ENCODE peak calls at places on chromosomes 2 and 18, in nine cellular contexts. Y, I, C, M, D, F, R, U and Q are unnamed samples.

GRCh38 chr2:216665717-216666116 is 29.6 kb downstream of the IGFBP5 start:
- DNase-seq in M (no peak), U (peak), I (no peak), D (no peak), F (peak), C (peak), R (no peak), Y (no peak), Q (peak)

GRCh38 chr18:74541703-74542555 is 7.6 kb downstream of the CNDP1 start:
- DNase-seq in D (no peak), F (peak), C (no peak), M (no peak), R (no peak), U (no peak), Y (no peak), I (no peak), Q (peak)

GRCh38 chr2:238560234-238560633 is 133.5 kb downstream of the ASB1 start:
- DNase-seq in R (no peak), F (no peak), I (no peak), D (no peak), M (no peak), C (no peak), Y (no peak), U (no peak), Q (no peak)

GRCh38 chr2:217857624-217858506 is 144.9 kb downstream of the TNS1 start:
- DNase-seq in Y (peak), F (no peak), D (no peak), R (no peak), M (no peak), U (no peak), I (no peak), C (no peak), Q (no peak)

GRCh38 chr2:45180033-45180746 is 170.9 kb upstream of the SIX2 start:
- DNase-seq in R (no peak), D (peak), U (no peak), F (no peak), M (no peak), C (no peak), I (no peak), Y (no peak), Q (no peak)

GRCh38 chr2:21041943-21042707 is 1.7 kb downstream of the APOB start:
- DNase-seq in I (no peak), R (no peak), D (peak), C (no peak), Y (no peak), U (no peak), M (no peak), F (peak), Q (no peak)

GRCh38 chr18:25102657-25103056 is 249.3 kb downstream of the ZNF521 start:
- DNase-seq in I (no peak), C (no peak), Y (no peak), F (no peak), D (no peak), R (no peak), M (no peak), U (no peak), Q (no peak)

GRCh38 chr2:98771771-98772521 is 41.0 kb upstream of the MGAT4A start:
- DNase-seq in Y (no peak), R (no peak), F (peak), I (no peak), C (no peak), D (peak), M (no peak), U (no peak), Q (no peak)

GRCh38 chr18:48227206-48227605 is 182.0 kb downstream of the ZBTB7C start:
- DNase-seq in U (no peak), M (no peak), C (no peak), I (no peak), D (no peak), R (no peak), F (peak), Y (no peak), Q (peak)
- TF ChIP-seq CTCF in U (no peak), M (no peak), C (no peak), I (no peak), D (no peak), R (no peak), F (no peak), Y (no peak), Q (no peak)

DNA sequence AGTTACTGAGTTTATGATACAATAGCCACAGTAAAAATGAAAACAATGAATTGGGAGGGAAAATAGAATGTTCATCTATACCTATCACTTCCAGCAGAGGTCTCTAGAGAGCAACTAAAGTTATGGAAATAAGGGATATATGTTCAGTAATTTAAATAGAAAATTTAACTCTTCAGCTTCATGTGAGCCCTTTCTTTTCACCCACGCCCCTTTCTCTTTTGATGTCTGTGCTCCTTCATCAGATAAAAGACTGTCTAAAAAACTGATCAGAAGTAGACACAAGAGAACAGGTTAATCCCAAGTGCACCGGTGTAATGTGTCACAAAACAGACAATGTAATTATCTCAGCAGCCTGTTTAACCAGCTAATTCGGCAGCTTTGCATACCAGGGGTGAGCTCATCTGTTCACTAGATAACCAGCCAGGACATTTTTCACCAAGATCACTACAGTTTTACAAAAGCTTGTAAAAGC is 238.5 kb upstream of the ERBB4 start:
- DNase-seq in F (peak), D (peak), R (no peak), M (no peak), C (no peak), I (no peak), U (no peak), Y (no peak), Q (peak)
- TF ChIP-seq CTCF in F (peak), D (peak), R (peak), M (no peak), C (no peak), I (peak), U (peak), Y (peak), Q (peak)

GRCh38 chr18:72086421-72086820 is 457.7 kb downstream of the CBLN2 start:
- DNase-seq in F (peak), I (no peak), M (no peak), R (no peak), C (no peak), D (peak), U (no peak), Y (no peak), Q (peak)
- TF ChIP-seq CTCF in F (peak), I (peak), M (no peak), R (no peak), C (peak), D (peak), U (peak), Y (no peak), Q (peak)

DNA sequence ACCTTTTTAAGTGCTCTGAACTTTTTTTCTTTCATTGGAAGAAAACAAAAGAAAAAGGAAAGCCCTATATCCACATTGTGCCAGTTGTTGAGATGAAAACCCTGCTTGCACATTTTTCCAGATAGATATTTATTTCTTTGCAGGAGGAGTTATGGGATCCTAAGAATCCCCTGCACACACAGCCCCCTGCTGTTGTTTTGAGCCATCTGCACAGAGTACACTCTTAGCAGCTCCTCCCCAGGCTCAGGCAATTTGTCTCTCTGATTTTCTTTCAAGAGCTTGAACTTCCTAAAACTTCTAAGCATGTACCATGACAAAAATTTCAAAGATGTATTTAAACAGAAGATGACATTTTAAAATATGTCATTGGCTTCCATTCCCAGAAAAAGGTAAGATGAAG is 436.9 kb downstream of the METTL4 start:
- DNase-seq in M (no peak), D (no peak), F (no peak), Y (no peak), R (no peak), I (no peak), U (no peak), C (no peak), Q (no peak)
- TF ChIP-seq CTCF in M (no peak), D (no peak), F (no peak), Y (no peak), R (no peak), I (no peak), U (no peak), C (no peak), Q (no peak)

GRCh38 chr2:119819846-119820245 is 60.1 kb downstream of the PTPN4 start:
- DNase-seq in F (no peak), Y (no peak), R (no peak), C (no peak), I (no peak), M (no peak), D (no peak), U (no peak), Q (no peak)
- TF ChIP-seq CTCF in F (no peak), Y (no peak), R (no peak), C (no peak), I (no peak), M (no peak), D (no peak), U (no peak), Q (no peak)

GRCh38 chr2:16321872-16322271 is 343.8 kb downstream of the CYRIA start:
- DNase-seq in C (no peak), U (no peak), M (no peak), F (peak), Y (no peak), I (no peak), R (no peak), D (no peak), Q (no peak)
- TF ChIP-seq CTCF in C (no peak), U (no peak), M (no peak), F (no peak), Y (no peak), I (no peak), R (no peak), D (no peak), Q (no peak)